ENCODE peak calls at places on chromosomes 3 and 15, in eight cellular contexts. One of them, this sample, is unnamed.

GRCh38 chr15:31333820-31334219 is 7.2 kb downstream of the KLF13 start:
- DNase-seq in RCC 7860: no peak
- DNase-seq in CD8-positive, alpha-beta T cell: no peak
- DNase-seq in endothelial cell: no peak
- DNase-seq in adrenal gland: no peak
- DNase-seq in effector memory CD8-positive, alpha-beta T cell: no peak
- DNase-seq in NCI-H2081: no peak
- DNase-seq in T-helper 9 cell: no peak
- DNase-seq in this sample: no peak

GRCh38 chr15:73765778-73766177 is 12.6 kb upstream of the INSYN1 start:
- DNase-seq in RCC 7860: no peak
- DNase-seq in CD8-positive, alpha-beta T cell: no peak
- DNase-seq in endothelial cell: no peak
- DNase-seq in adrenal gland: no peak
- DNase-seq in effector memory CD8-positive, alpha-beta T cell: no peak
- DNase-seq in NCI-H2081: no peak
- DNase-seq in T-helper 9 cell: no peak
- DNase-seq in this sample: no peak

GRCh38 chr3:52405601-52406115 is 39.2 kb downstream of the SEMA3G start:
- DNase-seq in RCC 7860: no peak
- DNase-seq in CD8-positive, alpha-beta T cell: no peak
- DNase-seq in endothelial cell: no peak
- DNase-seq in adrenal gland: no peak
- DNase-seq in effector memory CD8-positive, alpha-beta T cell: no peak
- DNase-seq in NCI-H2081: no peak
- DNase-seq in T-helper 9 cell: no peak
- DNase-seq in this sample: no peak

GRCh38 chr15:66730168-66731014 is 28.4 kb downstream of the SMAD6 start:
- DNase-seq in RCC 7860: peak
- DNase-seq in CD8-positive, alpha-beta T cell: no peak
- DNase-seq in endothelial cell: no peak
- DNase-seq in adrenal gland: no peak
- DNase-seq in effector memory CD8-positive, alpha-beta T cell: no peak
- DNase-seq in NCI-H2081: no peak
- DNase-seq in T-helper 9 cell: no peak
- DNase-seq in this sample: no peak

GRCh38 chr3:176510097-176510496 is 687.2 kb downstream of the TBL1XR1 start:
- DNase-seq in RCC 7860: no peak
- DNase-seq in CD8-positive, alpha-beta T cell: no peak
- DNase-seq in endothelial cell: no peak
- DNase-seq in adrenal gland: no peak
- DNase-seq in effector memory CD8-positive, alpha-beta T cell: no peak
- DNase-seq in NCI-H2081: no peak
- DNase-seq in T-helper 9 cell: no peak
- DNase-seq in this sample: no peak

GRCh38 chr15:52103217-52104207 is 9.1 kb downstream of the BCL2L10 start:
- DNase-seq in RCC 7860: peak
- DNase-seq in CD8-positive, alpha-beta T cell: no peak
- DNase-seq in endothelial cell: no peak
- DNase-seq in adrenal gland: peak
- DNase-seq in effector memory CD8-positive, alpha-beta T cell: no peak
- DNase-seq in NCI-H2081: no peak
- DNase-seq in T-helper 9 cell: no peak
- DNase-seq in this sample: no peak

GRCh38 chr3:72255191-72255590 is 470.2 kb upstream of the PROK2 start:
- DNase-seq in RCC 7860: no peak
- DNase-seq in CD8-positive, alpha-beta T cell: no peak
- DNase-seq in endothelial cell: no peak
- DNase-seq in adrenal gland: peak
- DNase-seq in effector memory CD8-positive, alpha-beta T cell: no peak
- DNase-seq in NCI-H2081: peak
- DNase-seq in T-helper 9 cell: no peak
- DNase-seq in this sample: no peak

GRCh38 chr15:96542130-96542770 is 211.8 kb downstream of the NR2F2 start:
- DNase-seq in RCC 7860: no peak
- DNase-seq in CD8-positive, alpha-beta T cell: no peak
- DNase-seq in endothelial cell: no peak
- DNase-seq in adrenal gland: no peak
- DNase-seq in effector memory CD8-positive, alpha-beta T cell: no peak
- DNase-seq in NCI-H2081: no peak
- DNase-seq in T-helper 9 cell: no peak
- DNase-seq in this sample: no peak

GRCh38 chr3:180947761-180948390 is 35.4 kb downstream of the FXR1 start:
- DNase-seq in RCC 7860: no peak
- DNase-seq in CD8-positive, alpha-beta T cell: no peak
- DNase-seq in endothelial cell: no peak
- DNase-seq in adrenal gland: no peak
- DNase-seq in effector memory CD8-positive, alpha-beta T cell: no peak
- DNase-seq in NCI-H2081: no peak
- DNase-seq in T-helper 9 cell: no peak
- DNase-seq in this sample: no peak

GRCh38 chr15:90871716-90872480 is 3.5 kb downstream of the FURIN start:
- DNase-seq in RCC 7860: no peak
- DNase-seq in CD8-positive, alpha-beta T cell: no peak
- DNase-seq in endothelial cell: no peak
- DNase-seq in adrenal gland: no peak
- DNase-seq in effector memory CD8-positive, alpha-beta T cell: no peak
- DNase-seq in NCI-H2081: no peak
- DNase-seq in T-helper 9 cell: no peak
- DNase-seq in this sample: no peak

GRCh38 chr15:28975766-28976179 is 90.0 kb downstream of the APBA2 start:
- DNase-seq in RCC 7860: peak
- DNase-seq in CD8-positive, alpha-beta T cell: peak
- DNase-seq in endothelial cell: peak
- DNase-seq in adrenal gland: peak
- DNase-seq in effector memory CD8-positive, alpha-beta T cell: peak
- DNase-seq in NCI-H2081: peak
- DNase-seq in T-helper 9 cell: peak
- DNase-seq in this sample: peak

GRCh38 chr3:71524688-71525087 is 58.8 kb downstream of the FOXP1 start:
- DNase-seq in RCC 7860: peak
- DNase-seq in CD8-positive, alpha-beta T cell: no peak
- DNase-seq in endothelial cell: no peak
- DNase-seq in adrenal gland: no peak
- DNase-seq in effector memory CD8-positive, alpha-beta T cell: no peak
- DNase-seq in NCI-H2081: no peak
- DNase-seq in T-helper 9 cell: no peak
- DNase-seq in this sample: no peak

GRCh38 chr15:38823272-38823671 is 258.7 kb upstream of the RASGRP1 start:
- DNase-seq in RCC 7860: no peak
- DNase-seq in CD8-positive, alpha-beta T cell: no peak
- DNase-seq in endothelial cell: no peak
- DNase-seq in adrenal gland: no peak
- DNase-seq in effector memory CD8-positive, alpha-beta T cell: no peak
- DNase-seq in NCI-H2081: no peak
- DNase-seq in T-helper 9 cell: no peak
- DNase-seq in this sample: no peak

GRCh38 chr15:80876034-80876433 is 96.9 kb downstream of the CEMIP start:
- DNase-seq in RCC 7860: no peak
- DNase-seq in CD8-positive, alpha-beta T cell: no peak
- DNase-seq in endothelial cell: no peak
- DNase-seq in adrenal gland: no peak
- DNase-seq in effector memory CD8-positive, alpha-beta T cell: no peak
- DNase-seq in NCI-H2081: no peak
- DNase-seq in T-helper 9 cell: no peak
- DNase-seq in this sample: no peak

GRCh38 chr3:141625506-141625905 is 112.6 kb upstream of the RNF7 start:
- DNase-seq in RCC 7860: no peak
- DNase-seq in CD8-positive, alpha-beta T cell: no peak
- DNase-seq in endothelial cell: no peak
- DNase-seq in adrenal gland: peak
- DNase-seq in effector memory CD8-positive, alpha-beta T cell: no peak
- DNase-seq in NCI-H2081: no peak
- DNase-seq in T-helper 9 cell: no peak
- DNase-seq in this sample: no peak

GRCh38 chr3:64022451-64023186 is 675 bp downstream of the PSMD6 start:
- DNase-seq in RCC 7860: no peak
- DNase-seq in CD8-positive, alpha-beta T cell: no peak
- DNase-seq in endothelial cell: peak
- DNase-seq in adrenal gland: no peak
- DNase-seq in effector memory CD8-positive, alpha-beta T cell: peak
- DNase-seq in NCI-H2081: peak
- DNase-seq in T-helper 9 cell: no peak
- DNase-seq in this sample: no peak

GRCh38 chr3:97901327-97902295 is 70.6 kb downstream of the RIOX2 start:
- DNase-seq in RCC 7860: no peak
- DNase-seq in CD8-positive, alpha-beta T cell: no peak
- DNase-seq in endothelial cell: no peak
- DNase-seq in adrenal gland: no peak
- DNase-seq in effector memory CD8-positive, alpha-beta T cell: no peak
- DNase-seq in NCI-H2081: no peak
- DNase-seq in T-helper 9 cell: no peak
- DNase-seq in this sample: no peak

GRCh38 chr15:32041294-32041693 is 11.0 kb downstream of the CHRNA7 start:
- DNase-seq in RCC 7860: no peak
- DNase-seq in CD8-positive, alpha-beta T cell: no peak
- DNase-seq in endothelial cell: no peak
- DNase-seq in adrenal gland: no peak
- DNase-seq in effector memory CD8-positive, alpha-beta T cell: no peak
- DNase-seq in NCI-H2081: no peak
- DNase-seq in T-helper 9 cell: no peak
- DNase-seq in this sample: no peak

GRCh38 chr3:119301001-119301400 is 6.8 kb downstream of the ARHGAP31 start:
- DNase-seq in RCC 7860: no peak
- DNase-seq in CD8-positive, alpha-beta T cell: no peak
- DNase-seq in endothelial cell: no peak
- DNase-seq in adrenal gland: no peak
- DNase-seq in effector memory CD8-positive, alpha-beta T cell: no peak
- DNase-seq in NCI-H2081: no peak
- DNase-seq in T-helper 9 cell: no peak
- DNase-seq in this sample: no peak

GRCh38 chr3:141312359-141313090 is 55.8 kb upstream of the ZBTB38 start:
- DNase-seq in RCC 7860: no peak
- DNase-seq in CD8-positive, alpha-beta T cell: no peak
- DNase-seq in endothelial cell: no peak
- DNase-seq in adrenal gland: no peak
- DNase-seq in effector memory CD8-positive, alpha-beta T cell: no peak
- DNase-seq in NCI-H2081: no peak
- DNase-seq in T-helper 9 cell: no peak
- DNase-seq in this sample: no peak

This sample was measured in effector memory CD4-positive, alpha-beta T cell.